ENCODE peak calls at places on chromosomes 3 and 15, in five cellular contexts. H is A549; V is mesothelial cell of epicardium; K is HT1080; N is activated CD8-positive, alpha-beta T cell treated with anti-CD3 and anti-CD28 coated beads for 36 hours. A is an unnamed sample.

GRCh38 chr3:179811321-179812095 is 158.7 kb downstream of the USP13 start:
- DNase-seq in N (peak; percentile 39), K (peak; percentile 86), H (peak; percentile 11), V (no peak), A (peak; percentile 80)

GRCh38 chr3:55523471-55523870 is 36.4 kb upstream of the WNT5A start:
- DNase-seq in H (no peak), K (no peak), V (no peak), N (no peak), A (no peak)

GRCh38 chr15:42491540-42492225 is 742 bp upstream of the ZNF106 start:
- DNase-seq in V (no peak), K (peak; percentile 69), H (peak; percentile 25), N (no peak), A (no peak)

GRCh38 chr3:114496466-114496865 is 202.6 kb downstream of the TIGIT start:
- DNase-seq in V (no peak), H (no peak), N (no peak), K (no peak), A (no peak)

GRCh38 chr3:61202086-61202485 is 49.2 kb downstream of the FHIT start:
- DNase-seq in N (no peak), K (no peak), V (no peak), H (no peak), A (no peak)

GRCh38 chr3:160124224-160124623 is 101.0 kb upstream of the C3orf80 start:
- DNase-seq in N (no peak), H (no peak), K (no peak), V (no peak), A (no peak)

GRCh38 chr3:23691343-23691895 is 114.3 kb upstream of the UBE2E1 start:
- DNase-seq in N (no peak), H (no peak), K (peak; percentile 50), V (no peak), A (no peak)

GRCh38 chr15:77527831-77528231 is 104.9 kb downstream of the LINGO1 start:
- DNase-seq in K (no peak), V (no peak), N (no peak), H (no peak), A (peak; percentile 63)

GRCh38 chr3:44721231-44722102 is 8.0 kb upstream of the ZNF501 start:
- DNase-seq in H (no peak), K (no peak), N (no peak), V (no peak), A (no peak)

GRCh38 chr3:38438421-38438820 is 15.3 kb upstream of the ACVR2B start:
- DNase-seq in N (peak; percentile 28), K (peak; percentile 74), V (no peak), H (no peak), A (no peak)

GRCh38 chr3:170701696-170702678 is 116.1 kb upstream of the SLC7A14 start:
- DNase-seq in V (no peak), K (no peak), N (no peak), H (no peak), A (no peak)

GRCh38 chr3:39454818-39455217 is 12.7 kb upstream of the MOBP start:
- DNase-seq in V (no peak), N (no peak), K (no peak), H (no peak), A (no peak)

GRCh38 chr3:114411811-114412803 is 118.3 kb downstream of the TIGIT start:
- DNase-seq in K (peak; percentile 81), N (peak; percentile 59), H (peak; percentile 7), V (no peak), A (no peak)

GRCh38 chr3:61903931-61904657 is 342.7 kb downstream of the PTPRG start:
- DNase-seq in V (no peak), K (peak; percentile 27), N (no peak), H (no peak), A (no peak)

GRCh38 chr3:84825817-84826216 is 133.0 kb upstream of the CADM2 start:
- DNase-seq in K (no peak), H (no peak), N (no peak), V (no peak), A (no peak)